ENCODE peak calls at places on chromosomes 2 and 18, in seven cellular contexts. L is tibial nerve, D is heart left ventricle, S is HCT116, F is GM12878, W is A549, K is right lobe of liver. M is an unnamed sample.
A peak's percentile ranks its signal among the peaks of the same experiment; 100 is the strongest.

GRCh38 chr2:104344985-104345384 is 508.9 kb upstream of the POU3F3 start:
- DNase-seq in L (no peak), D (no peak), S (no peak), F (no peak), W (no peak), K (no peak), M (no peak)

GRCh38 chr2:108555572-108555971 is 21.3 kb downstream of the LIMS1 start:
- DNase-seq in L (no peak), D (no peak), S (no peak), F (no peak), W (no peak), K (no peak), M (no peak)

GRCh38 chr2:220445429-220446105 is 818.1 kb downstream of the SLC4A3 start:
- DNase-seq in L (no peak), D (no peak), S (no peak), F (no peak), W (no peak), K (no peak), M (no peak)

GRCh38 chr2:158728422-158728821 is 66.7 kb upstream of the DAPL1 start:
- DNase-seq in L (no peak), D (no peak), S (no peak), F (no peak), W (no peak), K (no peak), M (no peak)

GRCh38 chr2:60717691-60718090 is 38.4 kb upstream of the PAPOLG start:
- DNase-seq in L (peak; percentile 45), D (no peak), S (no peak), F (no peak), W (no peak), K (no peak), M (no peak)

GRCh38 chr2:162153608-162154224 is 1.7 kb upstream of the GCG start:
- DNase-seq in L (peak; percentile 70), D (no peak), S (peak; percentile 52), F (no peak), W (peak; percentile 12), K (no peak), M (no peak)

GRCh38 chr2:121532894-121533293 is 2.2 kb downstream of the RNU4ATAC start:
- DNase-seq in L (no peak), D (no peak), S (peak; percentile 7), F (no peak), W (no peak), K (no peak), M (no peak)

GRCh38 chr18:30957086-30957485 is 85.5 kb downstream of the DSC3 start:
- DNase-seq in L (no peak), D (no peak), S (no peak), F (no peak), W (no peak), K (no peak), M (no peak)

GRCh38 chr18:58525517-58525916 is 103.4 kb downstream of the ALPK2 start:
- DNase-seq in L (no peak), D (no peak), S (no peak), F (peak; percentile 65), W (no peak), K (no peak), M (no peak)

GRCh38 chr2:42545714-42546390 is 22.6 kb upstream of the MTA3 start:
- DNase-seq in L (no peak), D (no peak), S (no peak), F (no peak), W (no peak), K (no peak), M (no peak)

GRCh38 chr18:57443716-57444115 is 8.5 kb downstream of the ONECUT2 start:
- DNase-seq in L (no peak), D (no peak), S (no peak), F (no peak), W (no peak), K (no peak), M (no peak)

GRCh38 chr2:44033947-44034346 is 38.2 kb upstream of the LRPPRC start:
- DNase-seq in L (no peak), D (no peak), S (no peak), F (no peak), W (no peak), K (no peak), M (no peak)

GRCh38 chr2:72165792-72166191 is 18.1 kb upstream of the CYP26B1 start:
- DNase-seq in L (no peak), D (no peak), S (no peak), F (no peak), W (no peak), K (no peak), M (no peak)

GRCh38 chr2:104412384-104412783 is 441.5 kb upstream of the POU3F3 start:
- DNase-seq in L (peak; percentile 17), D (no peak), S (no peak), F (no peak), W (peak; percentile 7), K (no peak), M (no peak)

GRCh38 chr2:128602699-128603101 is 284.0 kb upstream of the HS6ST1 start:
- DNase-seq in L (no peak), D (no peak), S (no peak), F (no peak), W (no peak), K (peak; percentile 44), M (peak; percentile 46)

GRCh38 chr2:169895294-169895985 is 68.2 kb downstream of the UBR3 start:
- DNase-seq in L (no peak), D (no peak), S (no peak), F (no peak), W (no peak), K (no peak), M (no peak)

GRCh38 chr18:36627616-36628015 is 201.2 kb downstream of the TPGS2 start:
- DNase-seq in L (no peak), D (no peak), S (no peak), F (no peak), W (no peak), K (no peak), M (no peak)

GRCh38 chr2:71932027-71932779 is 215.5 kb downstream of the CYP26B1 start:
- DNase-seq in L (no peak), D (peak; percentile 6), S (no peak), F (no peak), W (no peak), K (no peak), M (no peak)

GRCh38 chr2:54572636-54573531 is 116.8 kb downstream of the SPTBN1 start:
- DNase-seq in L (no peak), D (no peak), S (no peak), F (no peak), W (no peak), K (no peak), M (no peak)

GRCh38 chr2:191942114-191943103 is 95.5 kb upstream of the CAVIN2 start:
- DNase-seq in L (no peak), D (no peak), S (no peak), F (no peak), W (no peak), K (no peak), M (no peak)

GRCh38 chr2:202120827-202121226 is 47.8 kb downstream of the KIAA2012 start:
- DNase-seq in L (no peak), D (no peak), S (no peak), F (no peak), W (no peak), K (no peak), M (no peak)

GRCh38 chr18:8854962-8855361 is 149.6 kb downstream of the MTCL1 start:
- DNase-seq in L (no peak), D (no peak), S (no peak), F (no peak), W (no peak), K (no peak), M (no peak)

GRCh38 chr2:219644801-219645480 is 17.5 kb downstream of the SLC4A3 start:
- DNase-seq in L (no peak), D (peak; percentile 74), S (no peak), F (no peak), W (no peak), K (no peak), M (peak; percentile 64)

GRCh38 chr2:197994751-197995150 is 190.4 kb downstream of the PLCL1 start:
- DNase-seq in L (no peak), D (no peak), S (no peak), F (no peak), W (no peak), K (no peak), M (no peak)
- H3K4me3 ChIP-seq in L (no peak overlapping the region), D (no peak overlapping the region), S (no peak overlapping the region), F (no peak overlapping the region), W (no peak overlapping the region), K (no peak overlapping the region), M (no peak overlapping the region)

GRCh38 chr2:223042704-223043118 is 9.3 kb upstream of the KCNE4 start:
- DNase-seq in L (no peak), D (no peak), S (no peak), F (no peak), W (no peak), K (no peak), M (no peak)

GRCh38 chr2:223042284-223042683 is 9.7 kb upstream of the KCNE4 start:
- DNase-seq in L (no peak), D (no peak), S (no peak), F (no peak), W (no peak), K (no peak), M (no peak)

GRCh38 chr2:223043164-223043941 is 8.6 kb upstream of the KCNE4 start:
- DNase-seq in L (no peak), D (no peak), S (no peak), F (no peak), W (no peak), K (no peak), M (no peak)

GRCh38 chr2:223040527-223040926 is 11.5 kb upstream of the KCNE4 start:
- DNase-seq in L (no peak), D (no peak), S (no peak), F (no peak), W (no peak), K (no peak), M (no peak)

GRCh38 chr2:223041527-223042109 is 10.4 kb upstream of the KCNE4 start:
- DNase-seq in L (peak; percentile 62), D (peak; percentile 67), S (peak; percentile 71), F (no peak), W (peak; percentile 83), K (no peak), M (peak; percentile 78)
- TF ChIP-seq POLR2A in L (no peak), D (peak; percentile 37), S (no peak), F (no peak), W (no peak), K (no peak), M (no peak)

DNA sequence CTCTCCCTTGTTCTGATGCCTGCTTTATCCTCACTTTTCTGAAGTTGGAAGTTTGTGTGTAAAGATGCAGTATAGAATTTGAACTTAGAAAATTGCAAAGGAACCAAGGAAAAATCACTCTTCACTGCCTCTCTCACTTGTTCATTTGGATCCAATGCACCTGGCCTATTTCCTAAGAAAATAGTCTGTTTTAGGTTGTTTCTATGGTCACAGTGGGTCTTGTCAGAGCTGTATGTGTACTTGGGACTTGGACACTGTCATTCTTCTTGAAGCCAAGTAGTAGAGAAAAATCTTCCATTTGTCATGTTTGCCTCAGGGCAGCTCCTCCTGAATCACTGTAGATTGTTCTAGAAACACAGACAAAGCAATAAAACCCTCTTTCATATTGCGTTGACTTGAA is 80.3 kb upstream of the SESTD1 start:
- DNase-seq in L (no peak), D (no peak), S (no peak), F (no peak), W (no peak), K (no peak), M (no peak)
- H3K4me3 ChIP-seq in L (no peak overlapping the region), D (no peak overlapping the region), S (no peak overlapping the region), F (no peak overlapping the region), W (no peak overlapping the region), K (no peak overlapping the region), M (no peak overlapping the region)

GRCh38 chr2:218395826-218396687 is 3.6 kb upstream of the CTDSP1 start:
- DNase-seq in L (peak; percentile 82), D (peak; percentile 95), S (peak; percentile 96), F (peak; percentile 84), W (peak; percentile 59), K (peak; percentile 97), M (peak; percentile 96)
- TF ChIP-seq POLR2A in L (no peak), D (peak; percentile 59), S (peak; percentile 15), F (peak; percentile 57), W (no peak), K (peak; percentile 59), M (no peak)

GRCh38 chr2:102356381-102356712 is 751 bp downstream of the IL18R1 start:
- DNase-seq in L (no peak), D (no peak), S (no peak), F (no peak), W (no peak), K (no peak), M (no peak)
- H3K4me3 ChIP-seq in L (peak overlapping the region; percentile 35), D (peak overlapping the region; percentile 76), S (peak overlapping the region; percentile 57), F (peak overlapping the region; percentile 96), W (peak overlapping the region; percentile 57), K (peak overlapping the region; percentile 85), M (peak overlapping the region; percentile 78)